ENCODE peak calls at places on chromosomes 6 and 20, in four cellular contexts. One of them, this sample, is unnamed.
A peak's percentile ranks its signal among the peaks of the same experiment; 100 is the strongest.

GRCh38 chr6:15901141-15902115 is 227.5 kb upstream of the MYLIP start:
- DNase-seq in aorta: no peak
- DNase-seq in mucosa of descending colon: peak; percentile 15
- DNase-seq in mesothelial cell of epicardium: no peak
- DNase-seq in this sample: peak; percentile 99

GRCh38 chr6:1325471-1326309 is 13.8 kb downstream of the FOXQ1 start:
- DNase-seq in aorta: no peak
- DNase-seq in mucosa of descending colon: no peak
- DNase-seq in mesothelial cell of epicardium: no peak
- DNase-seq in this sample: no peak

GRCh38 chr20:44596876-44597275 is 14.5 kb downstream of the PKIG start:
- DNase-seq in aorta: no peak
- DNase-seq in mucosa of descending colon: no peak
- DNase-seq in mesothelial cell of epicardium: no peak
- DNase-seq in this sample: no peak

GRCh38 chr20:46249671-46250070 is 58.6 kb downstream of the CDH22 start:
- DNase-seq in aorta: no peak
- DNase-seq in mucosa of descending colon: no peak
- DNase-seq in mesothelial cell of epicardium: no peak
- DNase-seq in this sample: no peak

GRCh38 chr6:155528982-155529453 is 73.4 kb upstream of the NOX3 start:
- DNase-seq in aorta: no peak
- DNase-seq in mucosa of descending colon: no peak
- DNase-seq in mesothelial cell of epicardium: no peak
- DNase-seq in this sample: no peak

GRCh38 chr20:33664085-33664761 is 2.1 kb downstream of the C20orf144 start:
- DNase-seq in aorta: no peak
- DNase-seq in mucosa of descending colon: no peak
- DNase-seq in mesothelial cell of epicardium: no peak
- DNase-seq in this sample: no peak

GRCh38 chr20:4862661-4863060 is 138.6 kb downstream of the SLC23A2 start:
- DNase-seq in aorta: no peak
- DNase-seq in mucosa of descending colon: no peak
- DNase-seq in mesothelial cell of epicardium: no peak
- DNase-seq in this sample: no peak

GRCh38 chr6:88823998-88824397 is 139.4 kb downstream of the RNGTT start:
- DNase-seq in aorta: no peak
- DNase-seq in mucosa of descending colon: no peak
- DNase-seq in mesothelial cell of epicardium: no peak
- DNase-seq in this sample: no peak